ENCODE peak calls at places on chromosome 3, in nine cellular contexts. U is stimulated activated CD8-positive, alpha-beta memory T cell treated with anti-CD3 and anti-CD28 coated beads, Interleukin-4, amount 100 ng/mL, for 4 hours; H is lower leg skin; T is H4; V is HEK293T; O is kidney epithelial cell; W is NCI-H524; X is Right ventricle myocardium inferior; Q is endothelial cell. R is an unnamed sample.

GRCh38 chr3:5296362-5296761 is 108.9 kb downstream of the EDEM1 start:
- DNase-seq in U (no peak), H (no peak), T (no peak), V (no peak), O (no peak), W (no peak), X (no peak), Q (no peak), R (no peak)

GRCh38 chr3:64240445-64240844 is 15.2 kb upstream of the PRICKLE2 start:
- DNase-seq in U (no peak), H (no peak), T (no peak), V (no peak), O (peak), W (no peak), X (no peak), Q (no peak), R (no peak)

GRCh38 chr3:88262527-88262926 is 112.8 kb downstream of the C3orf38 start:
- DNase-seq in U (no peak), H (no peak), T (no peak), V (no peak), O (no peak), W (no peak), X (no peak), Q (no peak), R (no peak)

GRCh38 chr3:77620009-77620408 is 580.1 kb downstream of the ROBO2 start:
- DNase-seq in U (no peak), H (no peak), T (no peak), V (no peak), O (no peak), W (no peak), X (no peak), Q (no peak), R (no peak)

GRCh38 chr3:173275740-173276139 is 121.8 kb upstream of the NLGN1 start:
- DNase-seq in U (no peak), H (no peak), T (peak), V (peak), O (no peak), W (no peak), X (no peak), Q (no peak), R (no peak)

GRCh38 chr3:70989174-70989573 is 594.4 kb downstream of the FOXP1 start:
- DNase-seq in U (no peak), H (no peak), T (peak), V (no peak), O (peak), W (no peak), X (no peak), Q (no peak), R (no peak)

GRCh38 chr3:29005862-29006261 is 275.0 kb upstream of the RBMS3 start:
- DNase-seq in U (no peak), H (no peak), T (no peak), V (no peak), O (no peak), W (no peak), X (no peak), Q (no peak), R (no peak)

GRCh38 chr3:32420138-32420981 is 28.7 kb downstream of the CMTM7 start:
- DNase-seq in U (no peak), H (peak), T (no peak), V (no peak), O (peak), W (no peak), X (no peak), Q (no peak), R (no peak)

GRCh38 chr3:167941234-167941995 is 154.3 kb downstream of the GOLIM4 start:
- DNase-seq in U (no peak), H (no peak), T (peak), V (no peak), O (peak), W (no peak), X (no peak), Q (peak), R (no peak)

GRCh38 chr3:48142316-48142870 is 45.8 kb downstream of the CDC25A start:
- DNase-seq in U (no peak), H (no peak), T (no peak), V (no peak), O (no peak), W (no peak), X (no peak), Q (no peak), R (no peak)

GRCh38 chr3:98746882-98747281 is 16.3 kb upstream of the ST3GAL6 start:
- DNase-seq in U (no peak), H (no peak), T (peak), V (no peak), O (no peak), W (no peak), X (no peak), Q (no peak), R (no peak)

GRCh38 chr3:126958638-126959085 is 24.3 kb upstream of the PLXNA1 start:
- DNase-seq in U (no peak), H (peak), T (no peak), V (no peak), O (no peak), W (no peak), X (no peak), Q (no peak), R (no peak)